ENCODE peak calls at places on chromosomes 16 and 17, in four cellular contexts. W is cardiac fibroblast, D is retinal pigment epithelial cell, P is nephron progenitor cell. Y is an unnamed sample.

GRCh38 chr16:15032547-15033308 is 23.1 kb downstream of the NTAN1 start:
- DNase-seq in D (no peak), P (no peak), W (peak), Y (no peak)

GRCh38 chr16:89102777-89103073 is 9.1 kb downstream of the ACSF3 start:
- DNase-seq in D (no peak), P (no peak), W (no peak), Y (no peak)

GRCh38 chr17:6374761-6375312 is 60.1 kb downstream of the AIPL1 start:
- DNase-seq in D (peak), P (peak), W (peak), Y (no peak)

GRCh38 chr17:38403491-38403890 is 24.8 kb upstream of the ARHGAP23 start:
- DNase-seq in D (no peak), P (no peak), W (peak), Y (no peak)

GRCh38 chr17:51734462-51734861 is 424.1 kb downstream of the CA10 start:
- DNase-seq in P (peak), D (no peak), W (no peak), Y (no peak)

GRCh38 chr16:84055801-84056634 is 13.4 kb upstream of the SLC38A8 start:
- DNase-seq in D (no peak), W (no peak), P (no peak), Y (no peak)

GRCh38 chr17:35255316-35255715 is 12.4 kb downstream of the SLFN5 start:
- DNase-seq in D (no peak), W (no peak), P (no peak), Y (no peak)

GRCh38 chr16:3054965-3055733 is 8.8 kb downstream of the MMP25 start:
- DNase-seq in P (no peak), W (no peak), D (no peak), Y (no peak)

GRCh38 chr17:40528692-40529417 is 27.4 kb upstream of the TNS4 start:
- DNase-seq in P (no peak), W (no peak), D (no peak), Y (no peak)

GRCh38 chr16:66337434-66338188 is 28.9 kb upstream of the CDH5 start:
- DNase-seq in D (no peak), W (no peak), P (no peak), Y (no peak)

GRCh38 chr16:66346221-66346620 is 20.3 kb upstream of the CDH5 start:
- DNase-seq in P (no peak), W (no peak), D (no peak), Y (no peak)

GRCh38 chr16:66344533-66345145 is 21.9 kb upstream of the CDH5 start:
- DNase-seq in W (peak), D (no peak), P (peak), Y (no peak)

GRCh38 chr16:66342294-66342900 is 24.1 kb upstream of the CDH5 start:
- DNase-seq in D (no peak), P (peak), W (peak), Y (no peak)
- TF ChIP-seq CTCF in D (peak), P (peak), W (peak), Y (peak)

DNA sequence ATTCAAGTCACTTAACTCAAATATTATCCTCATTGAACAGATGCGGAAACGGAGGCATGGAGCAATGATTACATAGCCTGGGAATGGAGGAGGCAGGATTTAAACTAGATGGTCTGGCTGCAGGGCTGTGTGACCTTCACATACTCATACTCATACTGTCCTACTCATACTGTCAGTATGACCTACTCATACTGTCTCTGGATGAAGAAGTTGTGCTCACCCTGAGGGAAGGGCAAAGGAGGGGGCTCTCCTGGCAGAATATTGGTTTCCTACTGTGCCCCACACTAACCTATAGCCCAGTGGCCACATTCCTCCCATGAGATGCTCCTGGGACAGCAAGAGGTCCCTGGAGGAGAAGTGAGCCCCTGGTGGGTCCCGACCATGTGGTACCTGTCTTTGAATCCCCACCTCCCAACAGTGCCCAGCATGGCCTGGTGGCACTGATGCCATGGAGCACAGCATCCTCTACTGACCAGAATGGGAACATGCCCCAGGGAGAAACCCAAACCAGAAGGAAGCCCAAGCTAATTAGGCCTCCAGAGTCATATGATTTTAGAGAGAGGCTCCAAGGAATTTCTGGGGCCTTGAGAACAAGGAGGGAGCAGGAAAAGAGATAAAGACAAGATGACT is 197.3 kb upstream of the SDK2 start:
- DNase-seq in W (no peak), D (no peak), P (no peak), Y (no peak)
- TF ChIP-seq CTCF in W (no peak), D (peak), P (peak), Y (peak)

GRCh38 chr16:30369938-30370443 is 303 bp downstream of the TBC1D10B start:
- DNase-seq in D (no peak), P (no peak), W (no peak), Y (no peak)
- TF ChIP-seq CTCF in D (no peak), P (no peak), W (no peak), Y (no peak)

DNA sequence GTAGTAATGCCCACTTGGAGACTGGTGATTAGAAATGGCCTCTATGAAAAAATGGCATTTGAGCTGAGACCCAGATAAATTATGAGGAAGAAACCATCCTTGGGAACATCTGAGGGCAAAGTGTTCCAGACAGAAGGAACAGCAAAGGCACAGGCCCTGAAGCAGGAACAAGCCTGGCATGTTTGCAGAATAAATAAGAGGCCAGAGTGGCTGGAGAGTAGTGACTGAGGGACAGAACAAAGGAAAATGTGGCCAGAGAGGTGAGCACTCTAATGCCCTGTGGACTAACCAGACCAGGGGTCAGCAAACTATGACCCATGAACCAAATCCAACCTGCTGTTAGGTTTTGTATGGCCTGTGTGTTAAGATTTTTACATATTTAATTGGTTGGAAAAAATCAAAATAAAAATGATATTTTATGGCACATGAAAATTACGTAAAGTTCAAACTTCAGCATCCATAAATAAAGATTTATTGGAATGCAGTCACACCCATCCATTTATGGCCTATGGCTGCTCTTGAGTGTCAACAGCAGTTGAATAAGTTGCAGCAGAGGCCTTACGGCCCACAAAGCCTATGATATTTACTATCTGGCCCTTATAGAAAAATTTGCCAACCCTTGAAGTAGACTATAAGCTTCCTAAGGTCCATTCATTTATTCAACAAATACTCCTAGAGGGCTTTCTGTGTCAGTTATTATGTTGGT is 210.0 kb upstream of the TOX3 start:
- DNase-seq in P (no peak), W (no peak), D (no peak), Y (no peak)
- TF ChIP-seq CTCF in P (no peak), W (no peak), D (no peak), Y (no peak)

GRCh38 chr16:80277182-80277581 is 263.6 kb upstream of the DYNLRB2 start:
- DNase-seq in D (no peak), P (no peak), W (no peak), Y (no peak)

GRCh38 chr16:80283450-80284392 is 257.1 kb upstream of the DYNLRB2 start:
- DNase-seq in W (no peak), P (no peak), D (no peak), Y (no peak)

GRCh38 chr16:80274576-80275191 is 266.1 kb upstream of the DYNLRB2 start:
- DNase-seq in D (no peak), P (peak), W (peak), Y (no peak)

GRCh38 chr16:80285089-80285488 is 255.7 kb upstream of the DYNLRB2 start:
- DNase-seq in D (no peak), P (no peak), W (peak), Y (no peak)

GRCh38 chr16:80280557-80280956 is 260.2 kb upstream of the DYNLRB2 start:
- DNase-seq in P (no peak), W (no peak), D (no peak), Y (no peak)
- TF ChIP-seq CTCF in P (no peak), W (no peak), D (no peak), Y (no peak)

DNA sequence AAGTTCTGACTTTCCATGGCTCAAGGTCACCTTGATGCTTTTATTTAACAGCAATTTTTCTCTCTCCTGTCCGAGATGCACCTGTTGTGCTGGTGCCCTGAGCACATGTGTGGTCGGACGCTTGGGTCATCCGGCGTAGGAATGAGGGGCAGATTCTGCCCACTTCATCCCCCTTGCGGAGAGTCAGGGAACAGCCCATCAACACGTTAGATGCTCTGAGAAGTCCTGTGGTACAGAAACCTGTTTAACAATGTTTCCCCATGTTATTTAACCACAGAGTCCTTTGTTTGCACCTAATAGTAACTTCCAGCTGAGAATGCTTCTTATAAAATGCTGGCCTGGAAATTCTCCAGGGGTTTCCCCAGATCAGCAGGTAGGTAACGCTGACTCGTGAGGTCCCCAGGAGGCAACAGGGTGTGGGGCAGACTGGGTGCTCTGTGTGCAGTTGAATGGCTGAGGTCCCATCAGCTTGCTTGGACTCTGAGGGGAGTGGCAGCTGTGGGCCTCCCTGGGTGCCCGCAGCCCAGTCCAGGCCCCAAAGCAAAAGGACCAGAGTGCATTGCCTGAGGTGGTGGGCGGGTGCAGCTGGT is 17.8 kb downstream of the DOC2B start:
- DNase-seq in W (no peak), P (no peak), D (no peak), Y (no peak)
- TF ChIP-seq CTCF in W (no peak), P (peak), D (peak), Y (no peak)

DNA sequence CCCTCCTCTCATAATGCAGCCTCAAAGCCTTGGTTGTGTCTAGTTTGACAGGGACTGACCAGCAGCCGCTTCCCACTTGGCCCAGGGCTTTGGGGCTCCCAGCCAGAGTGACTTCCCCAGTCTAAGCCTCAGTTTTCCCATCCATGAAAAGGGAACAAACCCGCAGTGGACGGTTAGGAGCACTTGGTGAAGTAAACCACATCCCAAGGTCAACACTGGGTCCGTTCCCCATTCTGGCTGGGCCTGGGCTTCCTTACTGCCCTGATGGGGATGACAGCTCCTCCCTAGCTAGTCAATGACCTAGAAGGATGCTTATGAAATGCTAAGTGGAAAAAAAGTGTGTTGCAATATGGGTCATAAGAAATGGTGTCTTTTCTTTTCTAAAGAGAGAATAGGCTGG is 19.1 kb downstream of the SOCS1 start:
- DNase-seq in D (no peak), W (no peak), P (no peak), Y (no peak)
- TF ChIP-seq CTCF in D (no peak), W (no peak), P (no peak), Y (no peak)

GRCh38 chr16:21267298-21267697 is 10.8 kb downstream of the CRYM start:
- DNase-seq in W (no peak), P (no peak), D (no peak), Y (no peak)

GRCh38 chr16:21262779-21263639 is 15.1 kb downstream of the CRYM start:
- DNase-seq in D (no peak), W (no peak), P (no peak), Y (no peak)

GRCh38 chr16:21265104-21265825 is 12.8 kb downstream of the CRYM start:
- DNase-seq in P (no peak), D (no peak), W (no peak), Y (no peak)

GRCh38 chr16:21263640-21264211 is 14.4 kb downstream of the CRYM start:
- DNase-seq in D (no peak), W (no peak), P (peak), Y (no peak)

GRCh38 chr16:21264226-21265036 is 13.7 kb downstream of the CRYM start:
- DNase-seq in P (peak), D (no peak), W (no peak), Y (no peak)
- TF ChIP-seq CTCF in P (no peak), D (no peak), W (no peak), Y (no peak)

DNA sequence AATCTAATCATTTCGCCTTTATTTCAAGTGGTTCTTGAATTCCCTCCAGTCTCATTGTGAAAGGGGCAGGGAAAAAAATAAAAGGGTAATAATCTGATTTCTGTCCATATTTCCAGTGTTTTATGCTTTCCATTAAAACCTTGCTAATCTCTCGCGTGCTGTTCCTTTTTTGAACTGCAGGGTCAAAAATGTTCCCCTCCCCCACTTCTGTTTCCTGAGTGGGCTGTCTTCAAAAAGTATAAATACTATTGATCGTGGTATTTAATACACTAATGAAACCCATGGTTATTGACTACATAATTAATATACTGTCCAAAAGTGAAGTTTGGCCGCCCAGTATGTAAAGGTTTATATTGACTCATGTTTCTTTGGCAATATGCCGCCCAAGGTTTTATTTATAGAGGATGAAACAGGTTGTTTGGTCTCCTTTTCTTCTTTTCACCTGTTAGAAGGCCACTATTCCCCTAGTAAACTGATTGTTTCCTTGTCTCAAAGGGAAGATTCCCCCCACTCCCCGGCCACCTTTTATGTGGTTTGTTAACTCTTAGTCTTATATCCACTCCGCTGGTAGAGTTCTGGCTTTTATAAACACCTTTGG is 69.7 kb downstream of the RPA1 start:
- DNase-seq in W (no peak), P (no peak), D (no peak), Y (no peak)
- TF ChIP-seq CTCF in W (no peak), P (peak), D (peak), Y (no peak)

DNA sequence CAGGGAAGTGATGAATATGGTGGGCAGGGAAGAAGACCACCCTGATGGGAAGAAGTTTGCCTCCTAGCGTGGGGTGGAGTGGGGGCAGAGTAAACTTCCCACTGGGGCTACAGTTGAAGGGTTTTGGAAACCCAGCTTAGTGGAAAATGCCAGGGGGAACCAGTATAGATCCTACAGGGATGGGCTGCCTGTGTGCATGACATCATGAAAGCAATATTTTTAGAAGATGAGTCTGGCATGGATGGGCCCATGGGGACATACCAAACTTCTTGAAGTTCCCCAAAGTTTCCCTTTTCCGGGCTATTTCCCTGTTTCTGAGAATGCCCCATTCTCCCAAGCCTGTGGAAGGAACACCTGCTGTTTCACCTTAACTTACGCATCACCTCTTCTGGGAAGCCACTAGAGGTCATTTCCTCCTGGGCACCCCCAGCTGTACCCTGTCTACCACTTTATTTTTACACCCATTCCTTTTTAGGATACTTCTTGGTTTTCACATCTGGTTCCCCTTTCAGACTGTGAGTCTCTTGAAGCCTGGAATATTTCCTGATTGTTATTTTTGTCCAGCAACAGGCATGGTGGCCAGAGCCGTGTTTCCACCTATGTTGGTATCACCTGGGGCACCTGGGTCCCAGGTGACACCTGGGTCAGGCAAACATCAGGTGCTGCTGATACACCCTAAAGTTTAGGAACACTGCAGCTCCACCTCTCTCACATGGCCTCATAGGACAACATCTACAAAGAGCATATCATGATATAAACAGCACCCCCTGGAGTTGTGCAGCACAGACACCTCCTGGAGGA is 9.8 kb downstream of the SOCS3 start:
- DNase-seq in P (no peak), D (no peak), W (no peak), Y (no peak)
- TF ChIP-seq CTCF in P (no peak), D (no peak), W (no peak), Y (no peak)